ENCODE peak calls at places on chromosomes 13 and 19, in nine cellular contexts. O is stimulated activated CD4-positive, alpha-beta T cell treated with anti-CD3 and anti-CD28 coated beads, TNF-alpha, amount 100 ng/mL, for 24 hours; F is NCI-H524; Y is left cardiac atrium; D is memory B cell; Z is NCI-H460; R is gastrocnemius medialis; P is Caki2; K is left ventricle myocardium superior. E is an unnamed sample.
A peak's percentile ranks its signal among the peaks of the same experiment; 100 is the strongest.

GRCh38 chr13:32881074-32881791 is 135.0 kb upstream of the KL start:
- DNase-seq in P (no peak), Z (no peak), K (no peak), F (no peak), O (no peak), R (no peak), Y (no peak), D (no peak), E (peak; percentile 56)

GRCh38 chr13:85632526-85633215 is 166.5 kb downstream of the SLITRK6 start:
- DNase-seq in Z (no peak), Y (no peak), K (no peak), R (no peak), D (no peak), P (no peak), F (no peak), O (no peak), E (no peak)

GRCh38 chr19:51735759-51736449 is 12.1 kb upstream of the HAS1 start:
- DNase-seq in K (peak; percentile 52), Z (no peak), R (peak; percentile 43), D (no peak), O (no peak), Y (peak; percentile 68), F (no peak), P (no peak), E (peak; percentile 79)

GRCh38 chr19:12945479-12946091 is at the start of gene RAD23A:
- DNase-seq in Z (peak; percentile 96), D (peak; percentile 98), O (peak; percentile 97), R (peak; percentile 97), F (peak; percentile 99), Y (peak; percentile 99), P (peak; percentile 95), K (peak; percentile 100), E (peak; percentile 95)

GRCh38 chr19:7263521-7263920 is 30.7 kb downstream of the INSR start:
- DNase-seq in P (no peak), D (no peak), Y (no peak), O (no peak), Z (no peak), R (no peak), K (no peak), F (no peak), E (no peak)

GRCh38 chr13:24680258-24680920 is at the start of gene ATP12A:
- DNase-seq in D (peak; percentile 35), F (peak; percentile 40), P (no peak), R (no peak), Z (no peak), Y (no peak), O (no peak), K (no peak), E (no peak)

GRCh38 chr19:9528757-9529336 is 9.6 kb downstream of the ZNF426 start:
- DNase-seq in P (no peak), F (no peak), K (no peak), Z (no peak), D (no peak), O (no peak), R (no peak), Y (no peak), E (peak; percentile 3)

GRCh38 chr13:65679240-65679639 is 1550.9 kb downstream of the PCDH9 start:
- DNase-seq in D (no peak), R (no peak), O (no peak), F (peak; percentile 62), Y (no peak), P (no peak), K (no peak), Z (no peak), E (peak; percentile 13)

GRCh38 chr19:43607238-43608205 is 4.4 kb upstream of the SRRM5 start:
- DNase-seq in F (no peak), D (no peak), Y (no peak), K (no peak), R (no peak), Z (no peak), P (no peak), O (no peak), E (no peak)

GRCh38 chr13:24747248-24748151 is 16.5 kb upstream of the RNF17 start:
- DNase-seq in K (no peak), D (no peak), O (no peak), Z (no peak), F (peak; percentile 84), Y (no peak), R (no peak), P (no peak), E (no peak)

GRCh38 chr19:44823373-44823698 is 14.4 kb downstream of the BCAM start:
- DNase-seq in K (no peak), Y (no peak), Z (no peak), O (no peak), F (no peak), P (no peak), R (no peak), D (no peak), E (no peak)

GRCh38 chr19:4310247-4311121 is 6.1 kb downstream of the FSD1 start:
- DNase-seq in D (no peak), Z (no peak), P (peak; percentile 100), F (no peak), O (no peak), Y (no peak), R (no peak), K (no peak), E (no peak)

GRCh38 chr19:32238076-32238475 is 107.3 kb upstream of the ZNF507 start:
- DNase-seq in K (no peak), D (no peak), O (no peak), P (no peak), Z (no peak), R (no peak), Y (no peak), F (no peak), E (no peak)

GRCh38 chr13:110869231-110869804 is 45.6 kb downstream of the ANKRD10 start:
- DNase-seq in D (no peak), Y (peak; percentile 53), R (peak; percentile 67), O (no peak), P (peak; percentile 58), Z (no peak), F (no peak), K (no peak), E (peak; percentile 76)

GRCh38 chr13:99320693-99321481 is 13.7 kb upstream of the GPR183 start:
- DNase-seq in F (no peak), K (no peak), Z (no peak), Y (no peak), R (no peak), O (no peak), D (no peak), P (peak; percentile 53), E (peak; percentile 80)

GRCh38 chr13:108425056-108425455 is 155.5 kb downstream of the TNFSF13B start:
- DNase-seq in Y (no peak), P (no peak), R (no peak), O (no peak), Z (no peak), D (no peak), K (no peak), F (no peak), E (no peak)

GRCh38 chr13:44347905-44348304 is 25.7 kb upstream of the SERP2 start:
- DNase-seq in D (no peak), Y (no peak), Z (no peak), P (no peak), K (no peak), R (no peak), O (no peak), F (no peak), E (no peak)

GRCh38 chr13:99275093-99275469 is 16.9 kb upstream of the GPR18 start:
- DNase-seq in O (no peak), D (no peak), P (no peak), R (no peak), Z (no peak), K (no peak), Y (no peak), F (no peak), E (peak; percentile 88)

GRCh38 chr19:38025908-38026307 is 118.9 kb downstream of the SIPA1L3 start:
- DNase-seq in R (no peak), Z (no peak), O (no peak), Y (no peak), K (no peak), F (no peak), P (no peak), D (no peak), E (no peak)

GRCh38 chr19:3387645-3388589 is 21.5 kb downstream of the NFIC start:
- DNase-seq in R (peak; percentile 98), K (peak; percentile 93), Y (peak; percentile 89), O (no peak), F (peak; percentile 96), Z (peak; percentile 58), P (peak; percentile 83), D (no peak), E (no peak)

GRCh38 chr19:920051-920857 is 3.1 kb downstream of the KISS1R start:
- DNase-seq in P (no peak), Y (no peak), O (no peak), F (peak; percentile 80), Z (no peak), K (no peak), D (peak; percentile 83), R (no peak), E (no peak)

GRCh38 chr13:75783906-75784485 is 147.9 kb downstream of the LMO7 start:
- DNase-seq in D (no peak), K (no peak), O (no peak), Y (no peak), Z (no peak), F (no peak), P (no peak), R (no peak), E (no peak)

GRCh38 chr13:40666905-40667621 is 622 bp upstream of the FOXO1 start:
- DNase-seq in F (peak; percentile 60), O (no peak), P (no peak), K (peak; percentile 67), R (peak; percentile 43), D (peak; percentile 51), Z (peak; percentile 32), Y (peak; percentile 47), E (no peak)

GRCh38 chr19:36115453-36116343 is at the start of gene TBCB:
- DNase-seq in P (peak; percentile 67), R (no peak), Z (no peak), Y (peak; percentile 86), D (peak; percentile 29), O (peak; percentile 85), K (peak; percentile 88), F (peak; percentile 55), E (peak; percentile 48)

GRCh38 chr19:36604656-36605100 is 435 bp upstream of the ZNF382 start:
- DNase-seq in R (peak; percentile 15), O (peak; percentile 78), K (peak; percentile 85), Z (no peak), Y (peak; percentile 79), F (peak; percentile 63), P (peak; percentile 59), D (peak; percentile 73), E (no peak)

GRCh38 chr13:64471916-64472315 is 2758.2 kb downstream of the PCDH9 start:
- DNase-seq in Z (peak; percentile 50), O (no peak), P (peak; percentile 44), D (no peak), K (no peak), F (peak; percentile 26), Y (no peak), R (no peak), E (peak; percentile 52)

GRCh38 chr13:41675306-41675705 is 218.0 kb downstream of the RGCC start:
- DNase-seq in R (no peak), Y (no peak), K (no peak), F (no peak), P (no peak), D (no peak), O (no peak), Z (no peak), E (no peak)

GRCh38 chr19:3478409-3479176 is 1.7 kb downstream of the SMIM24 start:
- DNase-seq in O (no peak), D (no peak), R (no peak), Y (no peak), P (no peak), F (no peak), K (no peak), Z (no peak), E (no peak)

GRCh38 chr19:16068696-16069259 is 7.5 kb upstream of the TPM4 start:
- DNase-seq in O (no peak), P (no peak), D (no peak), K (no peak), F (no peak), R (no peak), Y (no peak), Z (no peak), E (no peak)

GRCh38 chr19:3034194-3034844 is 5.2 kb upstream of the TLE2 start:
- DNase-seq in Z (no peak), O (no peak), Y (no peak), R (no peak), K (no peak), D (no peak), F (no peak), P (no peak), E (no peak)

GRCh38 chr13:30071890-30072817 is 221.7 kb upstream of the UBL3 start:
- DNase-seq in F (no peak), R (no peak), D (no peak), Z (no peak), O (no peak), P (no peak), Y (no peak), K (no peak), E (no peak)

E was measured in HT1080.